ENCODE peak calls at places on chromosomes 12 and 14, in nine cellular contexts. One of them, this sample, is unnamed.

GRCh38 chr14:64089920-64090319 is 204.3 kb downstream of the ESR2 start:
- DNase-seq in BE2C: no peak
- DNase-seq in endodermal cell: peak
- DNase-seq in mucosa of descending colon: no peak
- DNase-seq in endothelial cell: no peak
- DNase-seq in GM13976: no peak
- DNase-seq in A549: no peak
- DNase-seq in Panc1: no peak
- DNase-seq in astrocyte: no peak
- DNase-seq in this sample: no peak

GRCh38 chr14:56195727-56196126 is 77.5 kb downstream of the PELI2 start:
- DNase-seq in Panc1: no peak
- DNase-seq in GM13976: peak
- DNase-seq in mucosa of descending colon: peak
- DNase-seq in BE2C: peak
- DNase-seq in A549: no peak
- DNase-seq in endothelial cell: no peak
- DNase-seq in astrocyte: peak
- DNase-seq in endodermal cell: no peak
- DNase-seq in this sample: no peak

GRCh38 chr14:89351364-89351957 is 65.6 kb downstream of the FOXN3 start:
- DNase-seq in BE2C: no peak
- DNase-seq in mucosa of descending colon: no peak
- DNase-seq in A549: peak
- DNase-seq in endothelial cell: no peak
- DNase-seq in Panc1: no peak
- DNase-seq in GM13976: peak
- DNase-seq in endodermal cell: peak
- DNase-seq in astrocyte: peak
- DNase-seq in this sample: no peak

GRCh38 chr14:104820669-104821228 is 19.8 kb downstream of the ZBTB42 start:
- DNase-seq in astrocyte: peak
- DNase-seq in endodermal cell: peak
- DNase-seq in endothelial cell: peak
- DNase-seq in A549: peak
- DNase-seq in BE2C: peak
- DNase-seq in GM13976: no peak
- DNase-seq in mucosa of descending colon: peak
- DNase-seq in Panc1: no peak
- DNase-seq in this sample: peak

GRCh38 chr14:55416866-55417265 is 5.2 kb upstream of the ATG14 start:
- DNase-seq in A549: peak
- DNase-seq in BE2C: peak
- DNase-seq in endothelial cell: peak
- DNase-seq in mucosa of descending colon: peak
- DNase-seq in GM13976: no peak
- DNase-seq in Panc1: no peak
- DNase-seq in astrocyte: no peak
- DNase-seq in endodermal cell: peak
- DNase-seq in this sample: no peak

GRCh38 chr14:88961214-88961613 is 136.8 kb downstream of the TTC8 start:
- DNase-seq in astrocyte: no peak
- DNase-seq in endodermal cell: no peak
- DNase-seq in A549: no peak
- DNase-seq in endothelial cell: no peak
- DNase-seq in GM13976: no peak
- DNase-seq in BE2C: no peak
- DNase-seq in mucosa of descending colon: no peak
- DNase-seq in Panc1: no peak
- DNase-seq in this sample: no peak

GRCh38 chr12:53251477-53252348 is 16.4 kb upstream of the ESPL1 start:
- DNase-seq in GM13976: peak
- DNase-seq in mucosa of descending colon: peak
- DNase-seq in A549: peak
- DNase-seq in endodermal cell: peak
- DNase-seq in endothelial cell: peak
- DNase-seq in BE2C: peak
- DNase-seq in Panc1: peak
- DNase-seq in astrocyte: peak
- DNase-seq in this sample: peak

GRCh38 chr14:50139192-50139591 is 22.8 kb upstream of the VCPKMT start:
- DNase-seq in endodermal cell: no peak
- DNase-seq in A549: no peak
- DNase-seq in GM13976: no peak
- DNase-seq in mucosa of descending colon: no peak
- DNase-seq in Panc1: no peak
- DNase-seq in BE2C: no peak
- DNase-seq in astrocyte: peak
- DNase-seq in endothelial cell: no peak
- DNase-seq in this sample: no peak

GRCh38 chr14:75267141-75267601 is 11.5 kb upstream of the FOS start:
- DNase-seq in A549: no peak
- DNase-seq in BE2C: no peak
- DNase-seq in endothelial cell: no peak
- DNase-seq in mucosa of descending colon: no peak
- DNase-seq in endodermal cell: no peak
- DNase-seq in Panc1: no peak
- DNase-seq in GM13976: no peak
- DNase-seq in astrocyte: peak
- DNase-seq in this sample: no peak

GRCh38 chr12:5254703-5255102 is 177.2 kb upstream of the NTF3 start:
- DNase-seq in Panc1: no peak
- DNase-seq in astrocyte: peak
- DNase-seq in GM13976: no peak
- DNase-seq in endodermal cell: no peak
- DNase-seq in mucosa of descending colon: no peak
- DNase-seq in A549: no peak
- DNase-seq in BE2C: no peak
- DNase-seq in endothelial cell: no peak
- DNase-seq in this sample: no peak

GRCh38 chr14:69038449-69039286 is 59.6 kb upstream of the ACTN1 start:
- DNase-seq in GM13976: no peak
- DNase-seq in astrocyte: peak
- DNase-seq in A549: peak
- DNase-seq in BE2C: no peak
- DNase-seq in endothelial cell: no peak
- DNase-seq in endodermal cell: peak
- DNase-seq in Panc1: no peak
- DNase-seq in mucosa of descending colon: no peak
- DNase-seq in this sample: no peak

GRCh38 chr12:119929974-119930373 is 52.9 kb upstream of the CIT start:
- DNase-seq in endodermal cell: no peak
- DNase-seq in A549: no peak
- DNase-seq in endothelial cell: no peak
- DNase-seq in BE2C: no peak
- DNase-seq in Panc1: no peak
- DNase-seq in astrocyte: no peak
- DNase-seq in GM13976: no peak
- DNase-seq in mucosa of descending colon: no peak
- DNase-seq in this sample: no peak

GRCh38 chr12:48351022-48351708 is 446 bp upstream of the ZNF641 start:
- DNase-seq in mucosa of descending colon: no peak
- DNase-seq in astrocyte: peak
- DNase-seq in GM13976: no peak
- DNase-seq in A549: peak
- DNase-seq in endodermal cell: no peak
- DNase-seq in Panc1: peak
- DNase-seq in BE2C: no peak
- DNase-seq in endothelial cell: peak
- DNase-seq in this sample: peak

GRCh38 chr12:85425349-85425612 is 145.3 kb downstream of the ALX1 start:
- DNase-seq in GM13976: no peak
- DNase-seq in mucosa of descending colon: no peak
- DNase-seq in BE2C: no peak
- DNase-seq in Panc1: no peak
- DNase-seq in A549: no peak
- DNase-seq in endothelial cell: no peak
- DNase-seq in endodermal cell: no peak
- DNase-seq in astrocyte: no peak
- DNase-seq in this sample: no peak

GRCh38 chr12:85425926-85426325 is 145.9 kb downstream of the ALX1 start:
- DNase-seq in mucosa of descending colon: no peak
- DNase-seq in astrocyte: no peak
- DNase-seq in A549: no peak
- DNase-seq in endodermal cell: no peak
- DNase-seq in BE2C: no peak
- DNase-seq in endothelial cell: no peak
- DNase-seq in Panc1: no peak
- DNase-seq in GM13976: no peak
- DNase-seq in this sample: no peak

GRCh38 chr12:85422766-85423165 is 142.7 kb downstream of the ALX1 start:
- DNase-seq in mucosa of descending colon: no peak
- DNase-seq in astrocyte: no peak
- DNase-seq in endodermal cell: no peak
- DNase-seq in BE2C: no peak
- DNase-seq in A549: peak
- DNase-seq in Panc1: no peak
- DNase-seq in endothelial cell: no peak
- DNase-seq in GM13976: no peak
- DNase-seq in this sample: no peak

GRCh38 chr12:85423947-85424346 is 143.9 kb downstream of the ALX1 start:
- DNase-seq in Panc1: no peak
- DNase-seq in BE2C: no peak
- DNase-seq in astrocyte: no peak
- DNase-seq in mucosa of descending colon: no peak
- DNase-seq in A549: no peak
- DNase-seq in GM13976: no peak
- DNase-seq in endodermal cell: no peak
- DNase-seq in endothelial cell: no peak
- DNase-seq in this sample: no peak

GRCh38 chr12:85424581-85425348 is 144.7 kb downstream of the ALX1 start:
- DNase-seq in astrocyte: no peak
- DNase-seq in endothelial cell: peak
- DNase-seq in mucosa of descending colon: no peak
- DNase-seq in A549: peak
- DNase-seq in endodermal cell: peak
- DNase-seq in Panc1: no peak
- DNase-seq in BE2C: peak
- DNase-seq in GM13976: peak
- DNase-seq in this sample: peak
- TF ChIP-seq CTCF in astrocyte: peak
- TF ChIP-seq CTCF in endothelial cell: peak
- TF ChIP-seq CTCF in mucosa of descending colon: no peak
- TF ChIP-seq CTCF in A549: peak
- TF ChIP-seq CTCF in endodermal cell: peak
- TF ChIP-seq CTCF in Panc1: peak
- TF ChIP-seq CTCF in BE2C: peak
- TF ChIP-seq CTCF in GM13976: peak
- TF ChIP-seq CTCF in this sample: peak

DNA sequence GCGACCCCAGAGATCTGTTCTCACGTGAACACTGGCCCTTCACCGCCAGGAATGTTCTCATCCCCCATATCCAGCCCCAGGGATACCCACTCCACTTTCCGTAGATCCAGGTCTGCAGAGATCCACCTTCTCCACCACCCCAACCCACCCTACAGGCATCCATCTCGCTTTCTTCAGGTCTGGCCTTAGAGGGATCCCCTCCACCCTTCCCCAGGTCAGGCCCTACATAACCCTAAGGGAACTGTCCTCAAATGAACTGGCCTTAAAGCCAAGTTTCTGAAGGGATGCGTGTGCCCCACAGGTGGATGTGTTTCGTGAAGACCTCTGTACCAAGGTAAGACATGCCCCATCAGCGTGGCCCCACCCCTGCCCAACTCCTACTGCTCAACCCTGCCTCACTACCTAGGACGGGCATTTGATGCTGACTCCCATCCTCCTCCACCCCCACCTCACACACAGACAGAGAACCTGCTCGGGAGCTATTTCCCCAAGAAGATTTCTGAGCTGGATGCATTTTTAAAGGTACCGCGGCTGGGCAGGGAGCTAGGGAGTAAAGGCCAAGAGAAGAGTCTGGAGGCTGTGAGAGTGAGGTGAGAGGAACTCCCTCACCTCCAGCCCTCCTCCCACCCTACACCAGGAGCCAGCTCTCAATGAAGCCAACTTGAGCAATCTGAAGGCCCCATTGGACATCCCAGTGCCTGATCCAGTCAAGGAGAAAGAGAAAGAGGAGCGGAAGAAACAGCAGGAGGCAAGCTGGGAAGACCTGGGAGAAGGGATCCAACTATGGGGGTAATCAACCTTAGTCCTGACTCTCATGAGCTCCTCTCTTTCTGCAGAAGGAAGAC is 912 bp downstream of the PSME1 start:
- DNase-seq in Panc1: no peak
- DNase-seq in BE2C: no peak
- DNase-seq in endothelial cell: no peak
- DNase-seq in GM13976: no peak
- DNase-seq in astrocyte: no peak
- DNase-seq in endodermal cell: no peak
- DNase-seq in A549: no peak
- DNase-seq in mucosa of descending colon: no peak
- DNase-seq in this sample: no peak
- TF ChIP-seq CTCF in Panc1: no peak
- TF ChIP-seq CTCF in BE2C: no peak
- TF ChIP-seq CTCF in endothelial cell: no peak
- TF ChIP-seq CTCF in GM13976: no peak
- TF ChIP-seq CTCF in astrocyte: no peak
- TF ChIP-seq CTCF in endodermal cell: no peak
- TF ChIP-seq CTCF in A549: no peak
- TF ChIP-seq CTCF in mucosa of descending colon: no peak
- TF ChIP-seq CTCF in this sample: no peak

DNA sequence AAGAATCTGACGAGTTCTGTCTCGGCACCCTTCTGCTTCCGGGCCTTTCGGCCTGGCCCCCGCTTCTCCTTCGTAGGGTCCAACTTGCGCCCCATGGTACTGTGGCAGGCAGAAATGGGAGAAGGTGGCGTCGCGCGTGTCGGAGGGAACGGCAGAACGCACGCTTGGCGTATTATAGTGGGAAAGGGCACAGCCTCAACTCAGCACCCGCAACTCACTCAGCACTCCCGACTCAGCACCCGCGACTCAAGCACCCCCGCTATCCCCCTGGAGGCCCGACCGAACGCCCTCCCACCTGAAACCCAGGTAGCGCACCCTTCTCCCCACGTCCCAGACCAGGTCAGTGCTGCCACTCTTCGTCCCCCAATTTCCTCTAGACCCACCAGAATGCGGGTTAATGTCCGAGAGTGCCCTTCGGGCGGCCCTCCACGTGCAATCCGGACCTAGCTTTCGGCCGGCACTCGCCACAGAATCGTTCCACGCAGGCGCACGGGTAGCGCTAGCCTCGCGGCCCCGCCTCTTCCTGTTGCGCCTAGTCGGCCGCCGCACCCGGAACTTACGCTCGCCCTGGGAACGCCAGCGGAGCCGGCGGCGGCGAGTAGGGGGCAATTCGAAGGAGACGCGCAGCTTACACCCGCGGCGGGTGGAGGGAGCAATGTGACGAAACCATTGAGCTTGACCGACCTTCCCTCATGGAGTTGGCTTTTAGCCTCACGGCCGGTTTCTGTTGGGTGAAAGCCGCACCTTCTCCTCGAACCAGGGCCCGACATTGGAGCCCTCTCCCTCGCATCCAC is at the start of gene NOP2:
- DNase-seq in GM13976: peak
- DNase-seq in endodermal cell: peak
- DNase-seq in Panc1: peak
- DNase-seq in endothelial cell: peak
- DNase-seq in astrocyte: peak
- DNase-seq in A549: peak
- DNase-seq in mucosa of descending colon: peak
- DNase-seq in BE2C: peak
- DNase-seq in this sample: peak
- TF ChIP-seq CTCF in GM13976: no peak
- TF ChIP-seq CTCF in endodermal cell: peak
- TF ChIP-seq CTCF in Panc1: no peak
- TF ChIP-seq CTCF in endothelial cell: no peak
- TF ChIP-seq CTCF in astrocyte: no peak
- TF ChIP-seq CTCF in A549: no peak
- TF ChIP-seq CTCF in mucosa of descending colon: no peak
- TF ChIP-seq CTCF in BE2C: no peak
- TF ChIP-seq CTCF in this sample: no peak

GRCh38 chr12:94329366-94329765 is 130.3 kb downstream of the CEP83 start:
- DNase-seq in Panc1: no peak
- DNase-seq in A549: no peak
- DNase-seq in astrocyte: no peak
- DNase-seq in endodermal cell: no peak
- DNase-seq in endothelial cell: no peak
- DNase-seq in mucosa of descending colon: no peak
- DNase-seq in BE2C: no peak
- DNase-seq in GM13976: no peak
- DNase-seq in this sample: no peak
- TF ChIP-seq CTCF in Panc1: peak
- TF ChIP-seq CTCF in A549: peak
- TF ChIP-seq CTCF in astrocyte: no peak
- TF ChIP-seq CTCF in endodermal cell: peak
- TF ChIP-seq CTCF in endothelial cell: no peak
- TF ChIP-seq CTCF in mucosa of descending colon: no peak
- TF ChIP-seq CTCF in BE2C: no peak
- TF ChIP-seq CTCF in GM13976: peak
- TF ChIP-seq CTCF in this sample: no peak